ENCODE peak calls at places on chromosomes 7 and 10, in five cellular contexts. One of them, this sample, is unnamed.

GRCh38 chr7:83648464-83649241 is at the start of gene SEMA3E:
- DNase-seq in PC-9: peak
- DNase-seq in mucosa of descending colon: peak
- DNase-seq in HT1080: no peak
- DNase-seq in germinal center: no peak
- DNase-seq in this sample: peak

GRCh38 chr10:52758406-52758805 is 14.2 kb downstream of the MBL2 start:
- DNase-seq in PC-9: no peak
- DNase-seq in mucosa of descending colon: no peak
- DNase-seq in HT1080: no peak
- DNase-seq in germinal center: no peak
- DNase-seq in this sample: no peak

GRCh38 chr7:151687523-151688235 is 168.0 kb upstream of the RHEB start:
- DNase-seq in PC-9: peak
- DNase-seq in mucosa of descending colon: no peak
- DNase-seq in HT1080: peak
- DNase-seq in germinal center: no peak
- DNase-seq in this sample: peak

GRCh38 chr7:154858836-154859537 is 143.9 kb downstream of the PAXIP1 start:
- DNase-seq in PC-9: no peak
- DNase-seq in mucosa of descending colon: no peak
- DNase-seq in HT1080: no peak
- DNase-seq in germinal center: no peak
- DNase-seq in this sample: no peak

GRCh38 chr10:49230004-49230403 is 41.8 kb upstream of the TMEM273 start:
- DNase-seq in PC-9: no peak
- DNase-seq in mucosa of descending colon: no peak
- DNase-seq in HT1080: no peak
- DNase-seq in germinal center: no peak
- DNase-seq in this sample: no peak

GRCh38 chr7:28081016-28081415 is 99.6 kb downstream of the JAZF1 start:
- DNase-seq in PC-9: no peak
- DNase-seq in mucosa of descending colon: no peak
- DNase-seq in HT1080: no peak
- DNase-seq in germinal center: no peak
- DNase-seq in this sample: no peak

GRCh38 chr7:151459726-151460473 is 20.0 kb upstream of the CRYGN start:
- DNase-seq in PC-9: peak
- DNase-seq in mucosa of descending colon: peak
- DNase-seq in HT1080: peak
- DNase-seq in germinal center: no peak
- DNase-seq in this sample: peak

GRCh38 chr7:86201767-86202166 is 441.9 kb upstream of the GRM3 start:
- DNase-seq in PC-9: no peak
- DNase-seq in mucosa of descending colon: no peak
- DNase-seq in HT1080: no peak
- DNase-seq in germinal center: no peak
- DNase-seq in this sample: no peak

GRCh38 chr10:62511238-62511637 is 137.1 kb downstream of the ZNF365 start:
- DNase-seq in PC-9: no peak
- DNase-seq in mucosa of descending colon: no peak
- DNase-seq in HT1080: no peak
- DNase-seq in germinal center: no peak
- DNase-seq in this sample: no peak

GRCh38 chr7:93178213-93178612 is 30.0 kb upstream of the SAMD9L start:
- DNase-seq in PC-9: no peak
- DNase-seq in mucosa of descending colon: no peak
- DNase-seq in HT1080: no peak
- DNase-seq in germinal center: no peak
- DNase-seq in this sample: peak

GRCh38 chr7:511476-512145 is 8.0 kb downstream of the PDGFA start:
- DNase-seq in PC-9: no peak
- DNase-seq in mucosa of descending colon: peak
- DNase-seq in HT1080: no peak
- DNase-seq in germinal center: no peak
- DNase-seq in this sample: no peak

GRCh38 chr7:4882742-4883351 is 669 bp downstream of the RADIL start:
- DNase-seq in PC-9: no peak
- DNase-seq in mucosa of descending colon: no peak
- DNase-seq in HT1080: no peak
- DNase-seq in germinal center: no peak
- DNase-seq in this sample: peak